ENCODE peak calls at places on chromosome 15, in ten cellular contexts. D is colonic mucosa, B is HFF-Myc, E is fibroblast of mammary gland, W is PC-3, Z is SK-N-SH, N is heart left ventricle, R is lower leg skin, T is fibroblast of lung, Q is endothelial cell. M is an unnamed sample.

GRCh38 chr15:66008920-66009572 is 139.8 kb downstream of the RAB11A start:
- DNase-seq in D (peak; percentile 80), B (no peak), E (peak; percentile 80), W (peak; percentile 71), Z (no peak), N (no peak), R (no peak), T (no peak), Q (no peak), M (no peak)

GRCh38 chr15:70149667-70150404 is 52.1 kb upstream of the TLE3 start:
- DNase-seq in D (no peak), B (no peak), E (peak; percentile 62), W (peak; percentile 63), Z (no peak), N (no peak), R (no peak), T (peak; percentile 84), Q (no peak), M (no peak)

GRCh38 chr15:27639595-27639994 is 459.5 kb downstream of the OCA2 start:
- DNase-seq in D (no peak), B (no peak), E (no peak), W (no peak), Z (no peak), N (no peak), R (no peak), T (no peak), Q (no peak), M (peak; percentile 36)

GRCh38 chr15:85414495-85414894 is 34.1 kb downstream of the AKAP13 start:
- DNase-seq in D (no peak), B (no peak), E (peak; percentile 57), W (peak; percentile 25), Z (no peak), N (no peak), R (no peak), T (no peak), Q (no peak), M (no peak)

GRCh38 chr15:56978898-56979662 is 60.6 kb downstream of the TCF12 start:
- DNase-seq in D (no peak), B (no peak), E (peak; percentile 63), W (peak; percentile 78), Z (no peak), N (no peak), R (no peak), T (peak; percentile 64), Q (no peak), M (no peak)

GRCh38 chr15:74784426-74784825 is 2.5 kb downstream of the CSK start:
- DNase-seq in D (peak; percentile 19), B (no peak), E (no peak), W (no peak), Z (no peak), N (no peak), R (no peak), T (no peak), Q (no peak), M (no peak)

GRCh38 chr15:101188517-101189340 is 63.1 kb downstream of the CHSY1 start:
- DNase-seq in D (no peak), B (no peak), E (peak; percentile 69), W (peak; percentile 29), Z (no peak), N (peak; percentile 42), R (no peak), T (peak; percentile 92), Q (no peak), M (no peak)

GRCh38 chr15:48855501-48856440 is 22.2 kb upstream of the EID1 start:
- DNase-seq in D (peak; percentile 46), B (no peak), E (peak; percentile 68), W (peak; percentile 54), Z (no peak), N (no peak), R (no peak), T (peak; percentile 82), Q (peak; percentile 35), M (no peak)

GRCh38 chr15:38893920-38894259 is 329.3 kb upstream of the RASGRP1 start:
- DNase-seq in D (no peak), B (no peak), E (no peak), W (no peak), Z (no peak), N (no peak), R (no peak), T (no peak), Q (no peak), M (no peak)

GRCh38 chr15:25784876-25785642 is 78.1 kb downstream of the ATP10A start:
- DNase-seq in D (no peak), B (no peak), E (peak; percentile 84), W (no peak), Z (no peak), N (no peak), R (no peak), T (peak; percentile 89), Q (no peak), M (no peak)

GRCh38 chr15:78085928-78086327 is 6.4 kb upstream of the SH2D7 start:
- DNase-seq in D (no peak), B (no peak), E (peak; percentile 73), W (no peak), Z (no peak), N (no peak), R (no peak), T (peak; percentile 78), Q (no peak), M (no peak)

GRCh38 chr15:48955370-48955769 is 8.3 kb downstream of the SHC4 start:
- DNase-seq in D (no peak), B (no peak), E (no peak), W (no peak), Z (no peak), N (no peak), R (no peak), T (no peak), Q (no peak), M (no peak)

GRCh38 chr15:75732206-75732808 is 19.7 kb upstream of the CSPG4 start:
- DNase-seq in D (no peak), B (no peak), E (no peak), W (no peak), Z (no peak), N (no peak), R (no peak), T (no peak), Q (no peak), M (no peak)

GRCh38 chr15:74709892-74710291 is 14.1 kb upstream of the EDC3 start:
- DNase-seq in D (no peak), B (no peak), E (no peak), W (no peak), Z (no peak), N (no peak), R (no peak), T (no peak), Q (no peak), M (no peak)

GRCh38 chr15:34719883-34720148 is 35.0 kb downstream of the GJD2 start:
- DNase-seq in D (no peak), B (no peak), E (no peak), W (no peak), Z (no peak), N (no peak), R (no peak), T (no peak), Q (no peak), M (no peak)

GRCh38 chr15:34582461-34583357 is 742 bp downstream of the GOLGA8B start:
- DNase-seq in D (peak; percentile 59), B (no peak), E (no peak), W (peak; percentile 54), Z (peak; percentile 82), N (no peak), R (no peak), T (peak; percentile 30), Q (peak; percentile 51), M (peak; percentile 51)

DNA sequence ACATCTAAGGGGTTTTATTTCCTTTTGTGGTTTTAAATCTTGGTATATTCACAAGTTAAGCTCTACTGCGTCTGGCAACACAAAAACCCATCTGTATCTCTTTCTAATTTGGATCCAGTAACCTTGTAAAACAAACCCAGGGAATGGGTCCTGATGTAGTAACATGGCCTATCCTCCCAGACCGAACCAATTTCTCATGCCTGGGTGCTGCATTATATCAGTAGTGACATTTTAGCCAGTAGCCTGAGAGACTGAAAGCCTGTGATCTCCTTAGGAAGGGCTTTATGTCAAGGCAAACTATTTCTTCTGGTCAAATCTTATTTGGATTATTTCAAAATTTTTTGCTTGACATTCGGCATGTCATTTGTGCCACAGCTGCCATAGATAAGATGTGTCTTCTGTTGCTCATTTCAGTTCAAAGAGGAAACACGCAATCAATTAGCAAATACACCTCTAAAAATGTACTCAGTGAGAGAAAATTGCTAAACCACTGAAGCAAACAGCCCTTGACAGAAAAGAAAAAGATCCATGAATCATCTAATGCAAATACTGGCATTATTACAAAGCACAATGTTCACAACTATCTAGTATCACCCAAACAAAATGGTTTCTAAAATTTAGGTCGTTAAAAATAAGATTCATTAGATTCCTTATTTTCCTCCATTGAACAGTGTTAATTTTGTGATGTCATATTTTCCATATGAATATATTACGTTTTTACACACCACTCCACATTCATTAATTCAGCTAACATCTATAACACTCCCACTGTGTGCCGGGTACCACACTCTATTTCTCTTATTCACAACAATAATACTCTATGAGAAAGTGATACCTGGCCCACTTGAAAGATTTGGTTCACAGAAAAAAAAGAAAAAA is 4.0 kb downstream of the NPTN start:
- DNase-seq in D (no peak), B (no peak), E (no peak), W (peak; percentile 71), Z (peak; percentile 35), N (no peak), R (no peak), T (no peak), Q (no peak), M (no peak)
- TF ChIP-seq CTCF in D (no peak), B (no peak), E (no peak), W (no peak), Z (no peak), N (no peak), R (no peak), T (no peak), Q (no peak), M (no peak)

GRCh38 chr15:63364293-63365003 is 17.2 kb downstream of the CA12 start:
- DNase-seq in D (no peak), B (no peak), E (no peak), W (no peak), Z (no peak), N (no peak), R (no peak), T (peak; percentile 20), Q (no peak), M (no peak)
- TF ChIP-seq CTCF in D (no peak), B (no peak), E (no peak), W (no peak), Z (no peak), N (no peak), R (no peak), T (no peak), Q (no peak), M (no peak)

GRCh38 chr15:40339621-40339945 is 1.2 kb downstream of the CCDC9B start:
- DNase-seq in D (no peak), B (no peak), E (no peak), W (no peak), Z (peak; percentile 66), N (no peak), R (no peak), T (no peak), Q (no peak), M (no peak)
- TF ChIP-seq CTCF in D (no peak), B (no peak), E (no peak), W (peak; percentile 44), Z (peak; percentile 44), N (peak; percentile 35), R (no peak), T (no peak), Q (no peak), M (no peak)

DNA sequence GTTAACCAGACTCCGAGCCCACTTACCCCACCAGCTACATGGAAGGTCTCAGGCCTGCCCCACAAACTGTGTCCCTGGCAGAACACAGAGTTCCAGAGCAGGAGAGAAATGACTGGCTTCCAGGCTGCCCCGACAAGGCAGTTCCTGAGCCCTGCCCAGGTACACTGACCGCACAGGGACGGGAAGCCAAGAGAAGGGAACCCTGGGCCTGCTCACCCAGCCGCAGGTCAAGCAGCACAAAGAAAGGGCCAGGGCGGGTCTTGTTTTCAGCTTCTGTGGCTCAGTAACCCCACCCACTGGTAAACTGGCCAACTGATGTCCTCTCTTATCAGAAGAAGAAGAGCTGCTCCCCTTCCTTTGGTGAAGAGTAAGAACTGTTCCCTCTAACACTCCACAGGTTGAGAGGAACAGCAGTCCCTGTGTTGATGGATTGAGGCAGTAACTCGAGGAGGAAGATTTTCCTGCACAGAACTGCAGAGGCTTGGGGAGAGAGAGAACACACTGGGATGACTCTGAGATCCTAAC is 68.4 kb downstream of the CRTC3 start:
- DNase-seq in D (peak; percentile 84), B (no peak), E (peak; percentile 33), W (no peak), Z (no peak), N (peak; percentile 56), R (peak; percentile 68), T (no peak), Q (no peak), M (no peak)
- TF ChIP-seq CTCF in D (no peak), B (peak; percentile 10), E (peak; percentile 2), W (no peak), Z (no peak), N (no peak), R (no peak), T (no peak), Q (no peak), M (no peak)